ENCODE peak calls at places on chromosome 9, in five cellular contexts. A is activated CD8-positive, alpha-beta memory T cell treated with anti-CD3 and anti-CD28 coated beads, Interleukin-2, amount 10 ng/mL, durations not matched to agents 7 days and 5 days; Z is progenitor cell of endocrine pancreas; T is stimulated activated CD8-positive, alpha-beta memory T cell treated with anti-CD3 and anti-CD28 coated beads, Interleukin-2, amount 100 ng/mL, for 48 hours; F is CD4-positive, CD25-positive, alpha-beta regulatory T cell. O is an unnamed sample.

GRCh38 chr9:92989561-92989960 is 42.2 kb downstream of the FGD3 start:
- DNase-seq in A (no peak), Z (no peak), T (no peak), F (no peak), O (no peak)

GRCh38 chr9:85045271-85045670 is 375.7 kb downstream of the NTRK2 start:
- DNase-seq in A (no peak), Z (no peak), T (no peak), F (no peak), O (no peak)

GRCh38 chr9:133679056-133679455 is 42.9 kb downstream of the DBH start:
- DNase-seq in A (no peak), Z (no peak), T (no peak), F (no peak), O (no peak)

GRCh38 chr9:134562146-134562753 is 79.4 kb upstream of the COL5A1 start:
- DNase-seq in A (no peak), Z (no peak), T (no peak), F (no peak), O (no peak)

GRCh38 chr9:29449294-29449693 is 1876.0 kb upstream of the C9orf72 start:
- DNase-seq in A (no peak), Z (no peak), T (no peak), F (no peak), O (no peak)

GRCh38 chr9:108416321-108416720 is 439.5 kb downstream of the ACTL7B start:
- DNase-seq in A (no peak), Z (no peak), T (no peak), F (no peak), O (no peak)

GRCh38 chr9:99472916-99473245 is 250.8 kb downstream of the SEC61B start:
- DNase-seq in A (no peak), Z (no peak), T (no peak), F (no peak), O (no peak)

GRCh38 chr9:107131108-107131799 is 151.8 kb upstream of the RAD23B start:
- DNase-seq in A (no peak), Z (no peak), T (no peak), F (no peak), O (no peak)

GRCh38 chr9:110213413-110214044 is 5.6 kb upstream of the C9orf152 start:
- DNase-seq in A (no peak), Z (no peak), T (no peak), F (no peak), O (no peak)

GRCh38 chr9:31542384-31543055 is 841.9 kb upstream of the ACO1 start:
- DNase-seq in A (peak; percentile 60), Z (no peak), T (no peak), F (peak; percentile 4), O (no peak)

GRCh38 chr9:77977210-77977611 is 54.4 kb downstream of the GNAQ start:
- DNase-seq in A (peak; percentile 69), Z (no peak), T (peak; percentile 30), F (peak; percentile 21), O (peak; percentile 55)

GRCh38 chr9:75002422-75003023 is 25.6 kb downstream of the CARNMT1 start:
- DNase-seq in A (no peak), Z (no peak), T (no peak), F (no peak), O (no peak)

GRCh38 chr9:5866276-5866675 is 24.4 kb upstream of the MLANA start:
- DNase-seq in A (no peak), Z (no peak), T (no peak), F (no peak), O (no peak)

GRCh38 chr9:13665418-13666066 is 386.1 kb upstream of the MPDZ start:
- DNase-seq in A (no peak), Z (no peak), T (no peak), F (no peak), O (no peak)

GRCh38 chr9:2228132-2228531 is 213.0 kb downstream of the SMARCA2 start:
- DNase-seq in A (peak; percentile 43), Z (no peak), T (no peak), F (no peak), O (no peak)

GRCh38 chr9:130932220-130933069 is 6.6 kb downstream of the FIBCD1 start:
- DNase-seq in A (no peak), Z (no peak), T (no peak), F (no peak), O (no peak)

GRCh38 chr9:112570731-112571167 is 84.1 kb downstream of the KIAA1958 start:
- DNase-seq in A (no peak), Z (no peak), T (no peak), F (no peak), O (no peak)

GRCh38 chr9:92963831-92964606 is 16.7 kb downstream of the FGD3 start:
- DNase-seq in A (peak; percentile 92), Z (no peak), T (no peak), F (peak; percentile 64), O (peak; percentile 89)

GRCh38 chr9:25472085-25472607 is 206.1 kb downstream of the TUSC1 start:
- DNase-seq in A (no peak), Z (no peak), T (no peak), F (no peak), O (no peak)

GRCh38 chr9:3527653-3527960 is 1.8 kb upstream of the RFX3 start:
- DNase-seq in A (peak; percentile 48), Z (no peak), T (no peak), F (no peak), O (no peak)

GRCh38 chr9:107674937-107675277 is 185.3 kb upstream of the KLF4 start:
- DNase-seq in A (no peak), Z (no peak), T (no peak), F (no peak), O (no peak)

GRCh38 chr9:37026936-37027581 is 7.0 kb downstream of the PAX5 start:
- DNase-seq in A (no peak), Z (no peak), T (no peak), F (no peak), O (no peak)

GRCh38 chr9:89661956-89662717 is 57.3 kb downstream of the GADD45G start:
- DNase-seq in A (no peak), Z (peak; percentile 81), T (no peak), F (no peak), O (no peak)

GRCh38 chr9:126612329-126612812 is 1.4 kb upstream of the LMX1B start:
- DNase-seq in A (no peak), Z (no peak), T (no peak), F (no peak), O (no peak)

GRCh38 chr9:108083160-108083559 is 593.6 kb upstream of the KLF4 start:
- DNase-seq in A (no peak), Z (no peak), T (no peak), F (no peak), O (no peak)

GRCh38 chr9:136095028-136095494 is at the start of gene NACC2:
- DNase-seq in A (no peak), Z (no peak), T (no peak), F (peak; percentile 23), O (peak; percentile 72)

GRCh38 chr9:132562313-132562588 is 20.2 kb upstream of the BARHL1 start:
- DNase-seq in A (no peak), Z (no peak), T (no peak), F (no peak), O (no peak)

GRCh38 chr9:36854034-36854433 is 180.0 kb downstream of the PAX5 start:
- DNase-seq in A (no peak), Z (no peak), T (no peak), F (no peak), O (no peak)

GRCh38 chr9:129124507-129125069 is 13.4 kb downstream of the PTPA start:
- DNase-seq in A (no peak), Z (no peak), T (no peak), F (no peak), O (no peak)

O was measured in stimulated activated effector memory CD8-positive, alpha-beta T cell treated with anti-CD3 and anti-CD28 coated beads, Interleukin-12 subunit alpha, Interleukin-12 subunit beta, amount 100 ng/mL, for 72 hours.